ENCODE peak calls at places on chromosomes 1 and 21, in nine cellular contexts. One of them, this sample, is unnamed. For H3K27me3 and H3K36me3, the result is how much of the 10 kb centered on the place peaks cover.

GRCh38 chr1:64616039-64616438 is 128.8 kb upstream of the RAVER2 start:
- ATAC-seq in HepG2: no peak
- ATAC-seq in Panc1: no peak
- ATAC-seq in GM12878: no peak
- ATAC-seq in aorta: no peak
- ATAC-seq in IMR-90: no peak
- ATAC-seq in psoas muscle: peak
- ATAC-seq in pancreas: no peak
- ATAC-seq in K562: no peak
- ATAC-seq in this sample: no peak

GRCh38 chr1:147622731-147623130 is 47.6 kb downstream of the ACP6 start:
- ATAC-seq in HepG2: no peak
- ATAC-seq in Panc1: no peak
- ATAC-seq in GM12878: no peak
- ATAC-seq in aorta: no peak
- ATAC-seq in IMR-90: no peak
- ATAC-seq in psoas muscle: no peak
- ATAC-seq in pancreas: no peak
- ATAC-seq in K562: no peak
- ATAC-seq in this sample: no peak

GRCh38 chr1:181117648-181118449 is 29.3 kb downstream of the IER5 start:
- ATAC-seq in HepG2: peak
- ATAC-seq in Panc1: peak
- ATAC-seq in GM12878: no peak
- ATAC-seq in aorta: no peak
- ATAC-seq in IMR-90: peak
- ATAC-seq in psoas muscle: no peak
- ATAC-seq in pancreas: peak
- ATAC-seq in K562: peak
- ATAC-seq in this sample: no peak

GRCh38 chr21:40331182-40331581 is 463.9 kb downstream of the PCP4 start:
- ATAC-seq in HepG2: no peak
- ATAC-seq in Panc1: no peak
- ATAC-seq in GM12878: no peak
- ATAC-seq in aorta: no peak
- ATAC-seq in IMR-90: no peak
- ATAC-seq in psoas muscle: no peak
- ATAC-seq in pancreas: peak
- ATAC-seq in K562: no peak
- ATAC-seq in this sample: no peak

GRCh38 chr1:51842255-51842654 is 36.3 kb downstream of the NRDC start:
- ATAC-seq in HepG2: no peak
- ATAC-seq in Panc1: no peak
- ATAC-seq in GM12878: no peak
- ATAC-seq in aorta: no peak
- ATAC-seq in IMR-90: no peak
- ATAC-seq in psoas muscle: no peak
- ATAC-seq in pancreas: no peak
- ATAC-seq in K562: no peak
- ATAC-seq in this sample: no peak

GRCh38 chr1:116018007-116018406 is 41.7 kb downstream of the SLC22A15 start:
- ATAC-seq in HepG2: no peak
- ATAC-seq in Panc1: no peak
- ATAC-seq in GM12878: no peak
- ATAC-seq in aorta: no peak
- ATAC-seq in IMR-90: no peak
- ATAC-seq in psoas muscle: no peak
- ATAC-seq in pancreas: no peak
- ATAC-seq in K562: no peak
- ATAC-seq in this sample: no peak

GRCh38 chr1:89781494-89782126 is 39.2 kb upstream of the LRRC8D start:
- ATAC-seq in HepG2: no peak
- ATAC-seq in Panc1: no peak
- ATAC-seq in GM12878: peak
- ATAC-seq in aorta: no peak
- ATAC-seq in IMR-90: no peak
- ATAC-seq in psoas muscle: no peak
- ATAC-seq in pancreas: no peak
- ATAC-seq in K562: no peak
- ATAC-seq in this sample: no peak

GRCh38 chr1:165600793-165601192 is 30.2 kb upstream of the MGST3 start:
- ATAC-seq in HepG2: no peak
- ATAC-seq in Panc1: no peak
- ATAC-seq in GM12878: no peak
- ATAC-seq in aorta: no peak
- ATAC-seq in IMR-90: no peak
- ATAC-seq in psoas muscle: peak
- ATAC-seq in pancreas: no peak
- ATAC-seq in K562: no peak
- ATAC-seq in this sample: no peak

GRCh38 chr1:204153667-204154066 is 1.8 kb upstream of the ETNK2 start:
- ATAC-seq in HepG2: no peak
- ATAC-seq in Panc1: no peak
- ATAC-seq in GM12878: no peak
- ATAC-seq in aorta: no peak
- ATAC-seq in IMR-90: no peak
- ATAC-seq in psoas muscle: no peak
- ATAC-seq in pancreas: no peak
- ATAC-seq in K562: no peak
- ATAC-seq in this sample: no peak

GRCh38 chr1:204154525-204155255 is 2.8 kb upstream of the ETNK2 start:
- ATAC-seq in HepG2: no peak
- ATAC-seq in Panc1: no peak
- ATAC-seq in GM12878: no peak
- ATAC-seq in aorta: no peak
- ATAC-seq in IMR-90: no peak
- ATAC-seq in psoas muscle: no peak
- ATAC-seq in pancreas: no peak
- ATAC-seq in K562: no peak
- ATAC-seq in this sample: no peak

GRCh38 chr1:204150702-204151561 is 912 bp downstream of the ETNK2 start:
- ATAC-seq in HepG2: peak
- ATAC-seq in Panc1: peak
- ATAC-seq in GM12878: no peak
- ATAC-seq in aorta: peak
- ATAC-seq in IMR-90: no peak
- ATAC-seq in psoas muscle: peak
- ATAC-seq in pancreas: peak
- ATAC-seq in K562: peak
- ATAC-seq in this sample: peak

GRCh38 chr1:204151562-204152309 is at the start of gene ETNK2:
- ATAC-seq in HepG2: peak
- ATAC-seq in Panc1: peak
- ATAC-seq in GM12878: no peak
- ATAC-seq in aorta: peak
- ATAC-seq in IMR-90: peak
- ATAC-seq in psoas muscle: peak
- ATAC-seq in pancreas: peak
- ATAC-seq in K562: peak
- ATAC-seq in this sample: peak

DNA sequence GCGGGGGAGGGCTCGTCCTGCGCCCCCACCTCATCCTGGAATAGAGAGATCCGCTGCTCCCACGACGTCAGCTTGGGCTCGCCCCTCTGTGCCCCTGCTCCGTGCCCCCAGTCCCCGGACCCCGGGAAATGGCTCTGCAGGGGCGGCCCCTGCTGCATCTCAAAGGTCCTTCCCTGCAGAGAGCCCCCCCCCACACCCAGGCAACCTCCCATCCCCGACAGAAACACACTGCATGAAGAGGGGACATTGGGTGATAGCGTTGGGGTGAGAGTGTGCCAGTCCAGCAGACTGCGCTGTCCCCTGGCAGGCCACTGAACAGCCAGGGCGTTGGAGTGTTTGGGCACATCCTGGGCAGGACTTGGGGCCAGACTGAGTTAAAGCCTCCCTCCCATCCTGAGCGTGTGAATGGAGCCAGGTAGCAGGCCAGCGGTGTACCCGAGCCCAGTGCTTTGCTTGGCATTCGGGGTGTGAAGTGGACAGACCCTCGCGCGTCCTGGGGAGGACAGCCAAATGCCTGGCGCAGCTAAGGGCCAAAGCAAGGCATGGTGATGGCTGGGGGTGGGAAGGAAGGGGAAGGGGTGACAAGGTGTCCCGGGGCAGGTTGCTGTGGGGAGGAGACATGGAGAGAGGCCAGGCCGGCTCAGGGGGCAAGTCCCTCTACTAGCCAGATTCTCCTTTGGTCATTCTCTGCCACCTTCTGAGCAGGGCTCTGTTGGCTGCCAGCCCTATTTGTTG is 633 bp upstream of the ETNK2 start:
- ATAC-seq in HepG2: peak
- ATAC-seq in Panc1: peak
- ATAC-seq in GM12878: no peak
- ATAC-seq in aorta: no peak
- ATAC-seq in IMR-90: peak
- ATAC-seq in psoas muscle: no peak
- ATAC-seq in pancreas: peak
- ATAC-seq in K562: no peak
- ATAC-seq in this sample: no peak
- H3K4me3 ChIP-seq in HepG2: peak
- H3K4me3 ChIP-seq in Panc1: peak
- H3K4me3 ChIP-seq in GM12878: no peak
- H3K4me3 ChIP-seq in aorta: peak
- H3K4me3 ChIP-seq in IMR-90: peak
- H3K4me3 ChIP-seq in psoas muscle: peak
- H3K4me3 ChIP-seq in pancreas: peak
- H3K4me3 ChIP-seq in K562: peak
- H3K4me3 ChIP-seq in this sample: peak

GRCh38 chr1:4653328-4653660 is 1.1 kb upstream of the AJAP1 start:
- ATAC-seq in HepG2: no peak
- ATAC-seq in Panc1: no peak
- ATAC-seq in GM12878: no peak
- ATAC-seq in aorta: peak
- ATAC-seq in IMR-90: no peak
- ATAC-seq in psoas muscle: no peak
- ATAC-seq in pancreas: no peak
- ATAC-seq in K562: no peak
- ATAC-seq in this sample: no peak

GRCh38 chr1:4652631-4653327 is 1.6 kb upstream of the AJAP1 start:
- ATAC-seq in HepG2: peak
- ATAC-seq in Panc1: peak
- ATAC-seq in GM12878: peak
- ATAC-seq in aorta: peak
- ATAC-seq in IMR-90: peak
- ATAC-seq in psoas muscle: peak
- ATAC-seq in pancreas: peak
- ATAC-seq in K562: peak
- ATAC-seq in this sample: peak

GRCh38 chr1:4655674-4656532 is 1.5 kb downstream of the AJAP1 start:
- ATAC-seq in HepG2: peak
- ATAC-seq in Panc1: peak
- ATAC-seq in GM12878: no peak
- ATAC-seq in aorta: no peak
- ATAC-seq in IMR-90: no peak
- ATAC-seq in psoas muscle: peak
- ATAC-seq in pancreas: peak
- ATAC-seq in K562: peak
- ATAC-seq in this sample: no peak

GRCh38 chr1:4654764-4655673 is 610 bp downstream of the AJAP1 start:
- ATAC-seq in HepG2: no peak
- ATAC-seq in Panc1: no peak
- ATAC-seq in GM12878: no peak
- ATAC-seq in aorta: no peak
- ATAC-seq in IMR-90: no peak
- ATAC-seq in psoas muscle: no peak
- ATAC-seq in pancreas: peak
- ATAC-seq in K562: no peak
- ATAC-seq in this sample: no peak

DNA sequence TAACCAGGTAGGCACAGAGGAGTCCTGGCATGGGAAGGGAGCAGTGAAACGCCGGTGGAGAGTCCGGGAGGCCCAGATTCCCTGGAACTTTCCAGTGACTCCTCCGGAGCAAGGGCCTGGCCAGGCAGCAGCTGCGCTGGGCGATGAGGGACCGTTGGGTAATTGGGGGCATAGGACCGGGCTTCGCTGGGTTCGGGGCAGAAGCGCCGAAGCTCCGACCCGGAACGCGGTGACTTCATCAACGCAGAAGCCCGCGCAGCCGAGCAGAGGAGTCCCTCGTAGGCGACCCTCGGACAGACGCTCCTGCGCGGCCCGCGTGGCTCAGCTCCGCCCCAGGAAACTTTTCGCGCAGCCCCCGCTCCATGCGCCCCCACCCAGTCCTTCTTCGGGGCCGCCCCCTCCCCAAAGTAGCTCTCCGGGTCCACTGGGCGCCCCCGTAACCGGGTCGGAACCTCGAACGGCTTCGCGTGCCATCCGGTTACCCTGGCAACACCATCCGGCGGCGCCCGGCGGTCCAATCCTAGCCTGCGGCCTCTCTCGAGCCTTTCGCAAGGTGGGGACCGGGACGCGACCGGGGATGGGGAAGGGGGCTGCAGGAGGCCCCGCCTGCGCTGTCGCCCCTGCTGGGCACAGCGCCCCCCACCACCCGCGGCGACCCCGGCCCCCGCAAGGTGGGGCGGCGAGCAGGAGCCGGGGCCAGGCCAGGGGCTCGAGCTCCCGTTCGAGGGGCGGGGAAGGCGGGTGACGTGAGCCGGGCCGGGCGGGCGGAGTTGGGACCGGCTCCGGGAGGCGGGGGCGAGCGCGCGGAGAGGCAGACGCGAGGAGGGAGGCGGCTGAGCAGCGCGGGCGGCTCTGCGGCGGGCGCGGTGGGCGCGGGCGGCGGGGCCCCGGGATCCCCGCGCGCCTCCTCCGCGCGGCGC is at the start of gene AJAP1:
- ATAC-seq in HepG2: no peak
- ATAC-seq in Panc1: no peak
- ATAC-seq in GM12878: no peak
- ATAC-seq in aorta: no peak
- ATAC-seq in IMR-90: no peak
- ATAC-seq in psoas muscle: no peak
- ATAC-seq in pancreas: no peak
- ATAC-seq in K562: no peak
- ATAC-seq in this sample: no peak
- H3K27me3 ChIP-seq in HepG2: under half
- H3K27me3 ChIP-seq in Panc1: under half
- H3K27me3 ChIP-seq in GM12878: under half
- H3K27me3 ChIP-seq in aorta: under half
- H3K27me3 ChIP-seq in IMR-90: under half
- H3K27me3 ChIP-seq in psoas muscle: under half
- H3K27me3 ChIP-seq in pancreas: under half
- H3K27me3 ChIP-seq in K562: under half
- H3K27me3 ChIP-seq in this sample: half or more

GRCh38 chr1:235181561-235182245 is 20.7 kb upstream of the RBM34 start:
- ATAC-seq in HepG2: no peak
- ATAC-seq in Panc1: no peak
- ATAC-seq in GM12878: no peak
- ATAC-seq in aorta: no peak
- ATAC-seq in IMR-90: no peak
- ATAC-seq in psoas muscle: no peak
- ATAC-seq in pancreas: no peak
- ATAC-seq in K562: no peak
- ATAC-seq in this sample: no peak
- H3K36me3 ChIP-seq in HepG2: under half
- H3K36me3 ChIP-seq in Panc1: under half
- H3K36me3 ChIP-seq in GM12878: under half
- H3K36me3 ChIP-seq in aorta: under half
- H3K36me3 ChIP-seq in IMR-90: under half
- H3K36me3 ChIP-seq in psoas muscle: half or more
- H3K36me3 ChIP-seq in pancreas: under half
- H3K36me3 ChIP-seq in K562: under half
- H3K36me3 ChIP-seq in this sample: under half

DNA sequence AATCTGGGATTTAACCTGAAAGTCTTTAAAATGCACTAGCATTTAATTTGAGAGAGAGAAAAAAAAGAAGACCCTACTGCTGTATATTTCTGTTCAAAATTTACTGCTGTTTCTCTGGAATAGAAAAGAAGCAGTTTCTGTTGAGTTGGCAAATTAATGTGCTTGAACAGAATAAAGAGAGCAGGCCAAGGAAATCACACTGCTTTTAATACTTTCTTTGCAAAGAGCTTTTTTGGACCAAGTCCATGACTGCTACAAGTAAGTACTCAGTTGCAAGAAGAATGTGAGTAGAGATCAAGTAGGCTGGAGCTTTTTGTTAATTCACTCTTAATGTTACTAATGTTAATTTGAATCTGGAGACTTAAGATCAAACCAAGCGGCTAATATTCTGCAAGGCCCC is 336.2 kb upstream of the SGIP1 start:
- ATAC-seq in HepG2: no peak
- ATAC-seq in Panc1: no peak
- ATAC-seq in GM12878: no peak
- ATAC-seq in aorta: no peak
- ATAC-seq in IMR-90: no peak
- ATAC-seq in psoas muscle: no peak
- ATAC-seq in pancreas: no peak
- ATAC-seq in K562: no peak
- ATAC-seq in this sample: no peak
- H3K4me3 ChIP-seq in HepG2: no peak
- H3K4me3 ChIP-seq in Panc1: no peak
- H3K4me3 ChIP-seq in GM12878: no peak
- H3K4me3 ChIP-seq in aorta: no peak
- H3K4me3 ChIP-seq in IMR-90: no peak
- H3K4me3 ChIP-seq in psoas muscle: no peak
- H3K4me3 ChIP-seq in pancreas: no peak
- H3K4me3 ChIP-seq in K562: no peak
- H3K4me3 ChIP-seq in this sample: no peak